ENCODE peak calls at places on chromosome 13, in seven cellular contexts. F is left lung, A is breast epithelium, Z is DND-41, G is BE2C, Q is lung, I is upper lobe of right lung. E is an unnamed sample. For H3K36me3 and H3K4me1, the result is how much of the 10 kb centered on the place peaks cover.

GRCh38 chr13:64723735-64724134 is 2506.4 kb downstream of the PCDH9 start:
- DNase-seq in Z (no peak), G (peak), I (no peak), Q (no peak), A (no peak), F (no peak), E (no peak)

GRCh38 chr13:43107780-43108179 is 84.4 kb downstream of the DNAJC15 start:
- DNase-seq in F (no peak), Z (no peak), I (no peak), G (no peak), Q (no peak), A (no peak), E (no peak)

GRCh38 chr13:21229241-21230024 is 53.0 kb downstream of the MRPL57 start:
- DNase-seq in I (no peak), F (no peak), A (no peak), G (no peak), Q (peak), Z (no peak), E (no peak)

GRCh38 chr13:104487006-104487405 is 1420.8 kb upstream of the SLC10A2 start:
- DNase-seq in G (no peak), F (no peak), Z (no peak), I (no peak), A (no peak), Q (no peak), E (no peak)

GRCh38 chr13:73767747-73768315 is 366.4 kb downstream of the KLF12 start:
- DNase-seq in I (no peak), Q (no peak), F (no peak), Z (peak), G (peak), A (no peak), E (peak)

GRCh38 chr13:25149670-25150069 is 22.4 kb downstream of the AMER2 start:
- DNase-seq in F (no peak), Z (no peak), I (no peak), G (no peak), Q (no peak), A (no peak), E (no peak)

GRCh38 chr13:43514326-43514725 is 272.4 kb downstream of the ENOX1 start:
- DNase-seq in F (no peak), A (no peak), Q (no peak), G (no peak), Z (no peak), I (no peak), E (no peak)

GRCh38 chr13:35716186-35716585 is 239.7 kb upstream of the MAB21L1 start:
- DNase-seq in Z (no peak), Q (peak), I (no peak), F (no peak), A (no peak), G (no peak), E (no peak)

GRCh38 chr13:55534306-55534705 is 1606.4 kb upstream of the PRR20A start:
- DNase-seq in Q (no peak), A (no peak), G (no peak), Z (no peak), I (no peak), F (no peak), E (no peak)

GRCh38 chr13:20159646-20160345 is 1.1 kb downstream of the GJA3 start:
- DNase-seq in I (no peak), F (no peak), Z (no peak), A (no peak), G (no peak), Q (no peak), E (no peak)

GRCh38 chr13:97967948-97968347 is 14.5 kb downstream of the IPO5 start:
- DNase-seq in G (no peak), Q (no peak), Z (no peak), I (no peak), A (no peak), F (no peak), E (no peak)

GRCh38 chr13:74443623-74444022 is 309.4 kb upstream of the KLF12 start:
- DNase-seq in F (no peak), Q (no peak), I (no peak), A (no peak), G (no peak), Z (no peak), E (no peak)

GRCh38 chr13:41179593-41180250 is 14.6 kb downstream of the KBTBD7 start:
- DNase-seq in Z (no peak), I (no peak), Q (no peak), F (no peak), A (no peak), G (no peak), E (no peak)

GRCh38 chr13:93721483-93721882 is 494.9 kb downstream of the GPC6 start:
- DNase-seq in I (no peak), A (no peak), Z (no peak), G (no peak), Q (no peak), F (no peak), E (no peak)

GRCh38 chr13:95533545-95534135 is 18.9 kb upstream of the CLDN10 start:
- DNase-seq in Q (no peak), I (no peak), A (no peak), Z (no peak), F (no peak), G (peak), E (no peak)

GRCh38 chr13:59914556-59914955 is 249.2 kb downstream of the DIAPH3 start:
- DNase-seq in F (no peak), Q (no peak), Z (no peak), A (no peak), I (no peak), G (no peak), E (no peak)

GRCh38 chr13:44280461-44280860 is 93.2 kb upstream of the SERP2 start:
- DNase-seq in F (no peak), G (no peak), I (no peak), Q (no peak), A (no peak), Z (no peak), E (no peak)

GRCh38 chr13:112818040-112818697 is 128.3 kb downstream of the ATP11A start:
- DNase-seq in A (no peak), F (peak), I (no peak), Q (no peak), G (no peak), Z (no peak), E (no peak)

GRCh38 chr13:112818698-112819045 is 128.8 kb downstream of the ATP11A start:
- DNase-seq in G (no peak), F (no peak), I (no peak), Z (no peak), Q (no peak), A (no peak), E (no peak)

GRCh38 chr13:112814905-112815585 is 125.2 kb downstream of the ATP11A start:
- DNase-seq in G (peak), A (no peak), F (no peak), Q (peak), Z (no peak), I (peak), E (no peak)

GRCh38 chr13:112813552-112813951 is 123.7 kb downstream of the ATP11A start:
- DNase-seq in F (no peak), G (no peak), I (no peak), A (no peak), Q (no peak), Z (no peak), E (no peak)

GRCh38 chr13:112815871-112816270 is 126.0 kb downstream of the ATP11A start:
- DNase-seq in A (no peak), Q (no peak), Z (no peak), F (no peak), G (no peak), I (no peak), E (no peak)
- H3K36me3 ChIP-seq in A (under half), Q (under half), Z (half or more), F (half or more), G (under half), I (half or more), E (under half)

GRCh38 chr13:96848275-96848674 is 146.0 kb downstream of the OXGR1 start:
- DNase-seq in Q (no peak), F (no peak), G (no peak), I (no peak), Z (no peak), A (no peak), E (no peak)
- H3K4me1 ChIP-seq in Q (under half), F (under half), G (under half), I (under half), Z (under half), A (under half), E (under half)

DNA sequence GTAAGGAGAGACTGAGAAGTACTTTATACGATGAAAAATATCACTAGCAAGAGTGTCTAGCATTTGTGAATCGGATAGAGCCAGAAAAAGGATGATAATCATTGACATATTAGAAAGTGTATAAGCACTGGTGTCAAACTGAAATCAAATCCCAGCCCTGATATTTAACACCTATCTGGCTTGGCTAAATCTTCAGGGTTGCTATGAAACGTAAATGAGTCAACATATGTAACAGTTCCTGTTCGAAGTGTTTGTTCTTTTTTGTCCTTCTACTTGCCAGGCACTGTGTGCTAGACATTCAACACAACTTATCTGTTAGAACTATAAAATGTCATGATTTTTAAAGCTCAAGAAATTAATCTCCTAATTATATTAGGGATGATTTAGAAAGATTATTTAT is 40.8 kb downstream of the SERPINE3 start:
- DNase-seq in I (no peak), A (no peak), Z (no peak), Q (no peak), G (no peak), F (no peak), E (no peak)
- H3K36me3 ChIP-seq in I (half or more), A (under half), Z (half or more), Q (under half), G (under half), F (half or more), E (under half)

GRCh38 chr13:112732679-112733078 is 42.8 kb downstream of the ATP11A start:
- DNase-seq in Z (no peak), A (no peak), G (no peak), F (no peak), I (peak), Q (no peak), E (no peak)
- H3K4me1 ChIP-seq in Z (under half), A (under half), G (under half), F (under half), I (under half), Q (under half), E (under half)

DNA sequence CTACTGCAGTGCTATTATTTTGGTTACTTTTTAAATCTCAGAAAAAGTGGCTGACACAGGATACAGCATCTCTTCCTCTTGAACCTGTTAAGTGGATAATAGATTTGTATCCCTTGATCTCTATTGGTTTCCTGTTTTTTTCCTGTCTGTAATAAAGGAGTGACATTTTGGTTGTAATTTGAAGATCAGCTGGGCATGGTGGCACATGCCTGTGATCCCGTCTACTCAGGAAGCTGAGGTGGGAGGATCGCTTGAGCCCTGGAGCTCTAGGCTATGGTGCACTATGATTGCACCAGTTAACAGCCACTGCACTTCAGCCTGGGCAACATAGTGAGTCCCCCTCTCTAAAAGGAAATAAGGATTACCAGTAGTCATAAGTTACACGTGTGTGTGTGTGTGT is 46.8 kb downstream of the METTL21C start:
- DNase-seq in Q (no peak), G (no peak), A (no peak), F (no peak), I (no peak), Z (no peak), E (no peak)
- H3K36me3 ChIP-seq in Q (under half), G (half or more), A (under half), F (half or more), I (half or more), Z (half or more), E (under half)